ENCODE peak calls at places on chromosome 19, in six cellular contexts. V is hepatic stellate cell; U is NAMALWA; L is stimulated activated CD4-positive, alpha-beta T cell treated with anti-CD3 and anti-CD28 coated beads, Interleukin-15, amount 100 ng/mL, for 24 hours; P is amniotic stem cell; M is GM13976. S is an unnamed sample.

GRCh38 chr19:52963229-52963760 is 614 bp upstream of the ZNF816 start:
- DNase-seq in V (peak; percentile 24), U (no peak), L (peak; percentile 18), P (no peak), M (peak; percentile 26), S (peak; percentile 30)

GRCh38 chr19:16739546-16739945 is 19.9 kb downstream of the NWD1 start:
- DNase-seq in V (no peak), U (peak; percentile 22), L (no peak), P (no peak), M (no peak), S (peak; percentile 8)

GRCh38 chr19:56980864-56981263 is 138.9 kb upstream of the USP29 start:
- DNase-seq in V (no peak), U (no peak), L (no peak), P (no peak), M (no peak), S (no peak)

GRCh38 chr19:7516281-7516862 is 469 bp downstream of the ZNF358 start:
- DNase-seq in V (no peak), U (no peak), L (no peak), P (no peak), M (no peak), S (no peak)

GRCh38 chr19:42498387-42498786 is 29.9 kb downstream of the CEACAM1 start:
- DNase-seq in V (no peak), U (no peak), L (no peak), P (no peak), M (no peak), S (no peak)

GRCh38 chr19:46605356-46605821 is 4.3 kb downstream of the CALM3 start:
- DNase-seq in V (no peak), U (no peak), L (no peak), P (no peak), M (peak; percentile 5), S (no peak)

GRCh38 chr19:35247526-35248309 is 1.1 kb upstream of the LSR start:
- DNase-seq in V (no peak), U (no peak), L (peak; percentile 77), P (no peak), M (peak; percentile 83), S (peak; percentile 75)

GRCh38 chr19:9565900-9566705 is 18.2 kb downstream of the ZNF121 start:
- DNase-seq in V (no peak), U (peak; percentile 8), L (no peak), P (no peak), M (no peak), S (no peak)

GRCh38 chr19:10767726-10768125 is 49.8 kb downstream of the DNM2 start:
- DNase-seq in V (no peak), U (no peak), L (no peak), P (no peak), M (no peak), S (no peak)

GRCh38 chr19:918481-919156 is 1.5 kb downstream of the KISS1R start:
- DNase-seq in V (no peak), U (no peak), L (peak; percentile 72), P (no peak), M (no peak), S (peak; percentile 83)

GRCh38 chr19:10896851-10897526 is 25.6 kb downstream of the CARM1 start:
- DNase-seq in V (no peak), U (no peak), L (no peak), P (no peak), M (no peak), S (no peak)

GRCh38 chr19:41882568-41883462 is at the start of gene ARHGEF1:
- DNase-seq in V (peak; percentile 54), U (peak; percentile 65), L (peak; percentile 77), P (no peak), M (peak; percentile 72), S (peak; percentile 73)

GRCh38 chr19:41218615-41219507 is at the start of gene AXL:
- DNase-seq in V (peak; percentile 91), U (no peak), L (no peak), P (peak; percentile 72), M (no peak), S (no peak)

GRCh38 chr19:18021121-18021755 is 13.3 kb downstream of the ARRDC2 start:
- DNase-seq in V (peak; percentile 90), U (no peak), L (peak; percentile 68), P (no peak), M (peak; percentile 63), S (peak; percentile 80)

GRCh38 chr19:49155005-49155826 is at the start of gene HRC:
- DNase-seq in V (no peak), U (no peak), L (no peak), P (no peak), M (no peak), S (no peak)

GRCh38 chr19:2192862-2193261 is 29.1 kb downstream of the DOT1L start:
- DNase-seq in V (no peak), U (no peak), L (no peak), P (no peak), M (no peak), S (no peak)

GRCh38 chr19:46841458-46842083 is 9.1 kb downstream of the AP2S1 start:
- DNase-seq in V (peak; percentile 86), U (no peak), L (no peak), P (no peak), M (no peak), S (no peak)